ENCODE peak calls at places on chromosomes 7 and 10, in eight cellular contexts. One of them, this sample, is unnamed.

GRCh38 chr10:69629897-69630650 is at the start of gene FAM241B:
- DNase-seq in GM18507: peak
- DNase-seq in HCT116: peak
- DNase-seq in MCF 10A: peak
- DNase-seq in AG08396: peak
- DNase-seq in M059J: peak
- DNase-seq in activated CD4-positive, alpha-beta T cell treated with anti-CD3 and anti-CD28 coated beads, Interleukin-2, amount 50 U/mL, for 4 hours: peak
- DNase-seq in right cardiac atrium: peak
- DNase-seq in this sample: peak

GRCh38 chr10:78700816-78701520 is 367.8 kb upstream of the ZMIZ1 start:
- DNase-seq in GM18507: no peak
- DNase-seq in HCT116: no peak
- DNase-seq in MCF 10A: no peak
- DNase-seq in AG08396: peak
- DNase-seq in M059J: no peak
- DNase-seq in activated CD4-positive, alpha-beta T cell treated with anti-CD3 and anti-CD28 coated beads, Interleukin-2, amount 50 U/mL, for 4 hours: no peak
- DNase-seq in right cardiac atrium: no peak
- DNase-seq in this sample: peak

GRCh38 chr10:98410135-98410743 is 4.7 kb downstream of the PYROXD2 start:
- DNase-seq in GM18507: no peak
- DNase-seq in HCT116: no peak
- DNase-seq in MCF 10A: no peak
- DNase-seq in AG08396: no peak
- DNase-seq in M059J: no peak
- DNase-seq in activated CD4-positive, alpha-beta T cell treated with anti-CD3 and anti-CD28 coated beads, Interleukin-2, amount 50 U/mL, for 4 hours: no peak
- DNase-seq in right cardiac atrium: no peak
- DNase-seq in this sample: no peak

GRCh38 chr10:129766611-129767550 is 197.2 kb downstream of the EBF3 start:
- DNase-seq in GM18507: no peak
- DNase-seq in HCT116: no peak
- DNase-seq in MCF 10A: no peak
- DNase-seq in AG08396: no peak
- DNase-seq in M059J: no peak
- DNase-seq in activated CD4-positive, alpha-beta T cell treated with anti-CD3 and anti-CD28 coated beads, Interleukin-2, amount 50 U/mL, for 4 hours: no peak
- DNase-seq in right cardiac atrium: no peak
- DNase-seq in this sample: no peak

GRCh38 chr7:47147213-47147631 is 434.7 kb downstream of the TNS3 start:
- DNase-seq in GM18507: no peak
- DNase-seq in HCT116: no peak
- DNase-seq in MCF 10A: no peak
- DNase-seq in AG08396: no peak
- DNase-seq in M059J: peak
- DNase-seq in activated CD4-positive, alpha-beta T cell treated with anti-CD3 and anti-CD28 coated beads, Interleukin-2, amount 50 U/mL, for 4 hours: no peak
- DNase-seq in right cardiac atrium: no peak
- DNase-seq in this sample: no peak

GRCh38 chr10:22911889-22912762 is 15.7 kb upstream of the ARMC3 start:
- DNase-seq in GM18507: no peak
- DNase-seq in HCT116: no peak
- DNase-seq in MCF 10A: peak
- DNase-seq in AG08396: no peak
- DNase-seq in M059J: peak
- DNase-seq in activated CD4-positive, alpha-beta T cell treated with anti-CD3 and anti-CD28 coated beads, Interleukin-2, amount 50 U/mL, for 4 hours: no peak
- DNase-seq in right cardiac atrium: no peak
- DNase-seq in this sample: peak

GRCh38 chr10:23370106-23370505 is 25.5 kb upstream of the C10orf67 start:
- DNase-seq in GM18507: no peak
- DNase-seq in HCT116: no peak
- DNase-seq in MCF 10A: no peak
- DNase-seq in AG08396: no peak
- DNase-seq in M059J: peak
- DNase-seq in activated CD4-positive, alpha-beta T cell treated with anti-CD3 and anti-CD28 coated beads, Interleukin-2, amount 50 U/mL, for 4 hours: no peak
- DNase-seq in right cardiac atrium: no peak
- DNase-seq in this sample: peak

GRCh38 chr10:26593896-26594295 is 103.6 kb upstream of the PDSS1 start:
- DNase-seq in GM18507: peak
- DNase-seq in HCT116: no peak
- DNase-seq in MCF 10A: no peak
- DNase-seq in AG08396: no peak
- DNase-seq in M059J: no peak
- DNase-seq in activated CD4-positive, alpha-beta T cell treated with anti-CD3 and anti-CD28 coated beads, Interleukin-2, amount 50 U/mL, for 4 hours: no peak
- DNase-seq in right cardiac atrium: no peak
- DNase-seq in this sample: no peak

GRCh38 chr10:85612833-85613232 is 753.8 kb downstream of the GRID1 start:
- DNase-seq in GM18507: no peak
- DNase-seq in HCT116: peak
- DNase-seq in MCF 10A: no peak
- DNase-seq in AG08396: no peak
- DNase-seq in M059J: no peak
- DNase-seq in activated CD4-positive, alpha-beta T cell treated with anti-CD3 and anti-CD28 coated beads, Interleukin-2, amount 50 U/mL, for 4 hours: no peak
- DNase-seq in right cardiac atrium: no peak
- DNase-seq in this sample: no peak

GRCh38 chr7:83547526-83547925 is 101.4 kb downstream of the SEMA3E start:
- DNase-seq in GM18507: no peak
- DNase-seq in HCT116: peak
- DNase-seq in MCF 10A: peak
- DNase-seq in AG08396: no peak
- DNase-seq in M059J: peak
- DNase-seq in activated CD4-positive, alpha-beta T cell treated with anti-CD3 and anti-CD28 coated beads, Interleukin-2, amount 50 U/mL, for 4 hours: no peak
- DNase-seq in right cardiac atrium: no peak
- DNase-seq in this sample: peak

GRCh38 chr10:100014129-100014762 is 4.5 kb upstream of the DNMBP start:
- DNase-seq in GM18507: peak
- DNase-seq in HCT116: no peak
- DNase-seq in MCF 10A: no peak
- DNase-seq in AG08396: no peak
- DNase-seq in M059J: no peak
- DNase-seq in activated CD4-positive, alpha-beta T cell treated with anti-CD3 and anti-CD28 coated beads, Interleukin-2, amount 50 U/mL, for 4 hours: no peak
- DNase-seq in right cardiac atrium: no peak
- DNase-seq in this sample: no peak

GRCh38 chr7:84688671-84689070 is 494.1 kb upstream of the SEMA3A start:
- DNase-seq in GM18507: no peak
- DNase-seq in HCT116: no peak
- DNase-seq in MCF 10A: peak
- DNase-seq in AG08396: no peak
- DNase-seq in M059J: peak
- DNase-seq in activated CD4-positive, alpha-beta T cell treated with anti-CD3 and anti-CD28 coated beads, Interleukin-2, amount 50 U/mL, for 4 hours: no peak
- DNase-seq in right cardiac atrium: no peak
- DNase-seq in this sample: peak

GRCh38 chr10:25661632-25662031 is 272.4 kb upstream of the MYO3A start:
- DNase-seq in GM18507: no peak
- DNase-seq in HCT116: no peak
- DNase-seq in MCF 10A: no peak
- DNase-seq in AG08396: no peak
- DNase-seq in M059J: no peak
- DNase-seq in activated CD4-positive, alpha-beta T cell treated with anti-CD3 and anti-CD28 coated beads, Interleukin-2, amount 50 U/mL, for 4 hours: no peak
- DNase-seq in right cardiac atrium: no peak
- DNase-seq in this sample: no peak